ENCODE peak calls at places on chromosomes 1 and 21, in eight cellular contexts. W is PC-3, G is neuronal stem cell, Q is heart right ventricle, F is H9, P is Peyer's patch, X is ovary, Y is OCI-LY7. S is an unnamed sample.

GRCh38 chr1:197976368-197976767 is 59.2 kb downstream of the LHX9 start:
- DNase-seq in W (peak; percentile 63), G (no peak), Q (no peak), F (no peak), P (no peak), X (no peak), Y (no peak), S (no peak)

GRCh38 chr21:16532841-16533240 is 803.1 kb downstream of the USP25 start:
- DNase-seq in W (no peak), G (no peak), Q (no peak), F (no peak), P (no peak), X (no peak), Y (no peak), S (no peak)

GRCh38 chr1:179145521-179145920 is 63.7 kb downstream of the TOR3A start:
- DNase-seq in W (no peak), G (no peak), Q (no peak), F (no peak), P (no peak), X (no peak), Y (no peak), S (no peak)

GRCh38 chr1:155075535-155075934 is 3.1 kb upstream of the EFNA3 start:
- DNase-seq in W (no peak), G (no peak), Q (no peak), F (no peak), P (no peak), X (no peak), Y (no peak), S (peak; percentile 63)

GRCh38 chr1:202237052-202237451 is 43.5 kb downstream of the LGR6 start:
- DNase-seq in W (peak; percentile 39), G (peak; percentile 41), Q (peak; percentile 26), F (peak; percentile 93), P (no peak), X (no peak), Y (peak; percentile 36), S (peak; percentile 70)

GRCh38 chr1:16989676-16990391 is 9.4 kb upstream of the MFAP2 start:
- DNase-seq in W (no peak), G (no peak), Q (no peak), F (no peak), P (no peak), X (no peak), Y (no peak), S (no peak)

GRCh38 chr1:53508991-53509663 is 49.9 kb downstream of the DMRTB1 start:
- DNase-seq in W (no peak), G (no peak), Q (peak; percentile 8), F (no peak), P (no peak), X (no peak), Y (no peak), S (no peak)

GRCh38 chr1:228283476-228284147 is 75.8 kb downstream of the OBSCN start:
- DNase-seq in W (no peak), G (no peak), Q (peak; percentile 7), F (no peak), P (no peak), X (peak; percentile 11), Y (no peak), S (peak; percentile 28)

GRCh38 chr1:114015075-114015474 is 35.8 kb downstream of the OLFML3 start:
- DNase-seq in W (peak; percentile 82), G (no peak), Q (no peak), F (no peak), P (no peak), X (no peak), Y (no peak), S (no peak)

GRCh38 chr1:165762725-165763124 is 5.9 kb downstream of the TMCO1 start:
- DNase-seq in W (no peak), G (no peak), Q (no peak), F (no peak), P (no peak), X (no peak), Y (no peak), S (no peak)

GRCh38 chr1:165764277-165764676 is 4.4 kb downstream of the TMCO1 start:
- DNase-seq in W (no peak), G (no peak), Q (no peak), F (no peak), P (no peak), X (no peak), Y (no peak), S (no peak)

GRCh38 chr1:165768513-165769394 is at the start of gene TMCO1:
- DNase-seq in W (peak; percentile 99), G (peak; percentile 94), Q (peak; percentile 88), F (peak; percentile 97), P (peak; percentile 97), X (peak; percentile 94), Y (peak; percentile 99), S (peak; percentile 97)

DNA sequence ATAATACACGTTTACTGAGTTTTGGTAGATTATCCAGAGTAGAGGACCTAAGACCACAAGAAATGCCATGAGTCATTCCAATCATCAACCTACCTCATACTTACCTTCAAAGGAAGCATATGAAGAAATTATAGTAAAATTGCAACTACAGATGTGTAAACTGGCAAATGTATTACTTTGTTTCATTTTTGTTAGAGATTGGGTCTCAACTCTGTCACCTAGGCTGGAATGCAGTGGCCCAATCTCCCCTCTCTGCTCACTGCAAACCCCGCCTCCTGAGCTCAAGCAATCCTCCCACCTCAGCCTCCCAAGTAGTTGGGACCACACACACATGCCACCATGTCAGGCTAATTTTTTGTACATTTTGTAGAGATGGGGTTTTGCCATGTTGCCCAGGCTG is 5.2 kb downstream of the TMCO1 start:
- DNase-seq in W (no peak), G (no peak), Q (no peak), F (no peak), P (no peak), X (no peak), Y (no peak), S (no peak)
- H3K4me1 ChIP-seq in W (peaks cover 9% of the 10 kb centered on the region), G (peaks cover 3% of the 10 kb centered on the region), Q (peaks cover 22% of the 10 kb centered on the region), F (no peaks in the 10 kb centered on the region), P (peaks cover 30% of the 10 kb centered on the region), X (no peaks in the 10 kb centered on the region), Y (peaks cover 8% of the 10 kb centered on the region), S (no peaks in the 10 kb centered on the region)

GRCh38 chr1:82813351-82813750 is 1012.6 kb downstream of the ADGRL2 start:
- DNase-seq in W (no peak), G (no peak), Q (no peak), F (no peak), P (no peak), X (no peak), Y (no peak), S (no peak)
- H3K4me1 ChIP-seq in W (no peaks in the 10 kb centered on the region), G (no peaks in the 10 kb centered on the region), Q (no peaks in the 10 kb centered on the region), F (no peaks in the 10 kb centered on the region), P (no peaks in the 10 kb centered on the region), X (peaks cover 2% of the 10 kb centered on the region), Y (no peaks in the 10 kb centered on the region), S (no peaks in the 10 kb centered on the region)

DNA sequence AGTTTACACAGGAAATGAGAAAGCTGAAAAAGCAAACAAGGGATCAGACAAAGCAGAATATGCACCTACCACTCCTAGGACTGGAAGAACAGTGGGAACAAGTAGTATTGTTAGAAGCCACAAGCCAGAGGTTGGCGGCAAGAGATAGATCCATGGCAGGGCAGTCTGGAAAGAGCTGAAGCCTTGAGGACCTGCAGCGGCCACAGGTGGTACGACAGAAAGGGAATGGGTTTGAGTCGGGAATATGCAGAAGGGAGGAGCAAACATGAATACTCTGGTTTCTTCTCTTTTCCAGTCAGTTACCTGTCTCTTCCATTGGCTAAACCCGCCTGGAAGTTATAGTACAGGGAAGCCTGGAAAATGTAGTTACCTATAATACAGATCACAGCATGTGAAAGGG is 3.9 kb upstream of the PCNX2 start:
- DNase-seq in W (peak; percentile 24), G (no peak), Q (no peak), F (no peak), P (no peak), X (no peak), Y (no peak), S (no peak)
- H3K4me1 ChIP-seq in W (peaks cover 17% of the 10 kb centered on the region), G (no peaks in the 10 kb centered on the region), Q (peaks cover 9% of the 10 kb centered on the region), F (peaks cover 3% of the 10 kb centered on the region), P (no peaks in the 10 kb centered on the region), X (no peaks in the 10 kb centered on the region), Y (peaks cover 12% of the 10 kb centered on the region), S (no peaks in the 10 kb centered on the region)

DNA sequence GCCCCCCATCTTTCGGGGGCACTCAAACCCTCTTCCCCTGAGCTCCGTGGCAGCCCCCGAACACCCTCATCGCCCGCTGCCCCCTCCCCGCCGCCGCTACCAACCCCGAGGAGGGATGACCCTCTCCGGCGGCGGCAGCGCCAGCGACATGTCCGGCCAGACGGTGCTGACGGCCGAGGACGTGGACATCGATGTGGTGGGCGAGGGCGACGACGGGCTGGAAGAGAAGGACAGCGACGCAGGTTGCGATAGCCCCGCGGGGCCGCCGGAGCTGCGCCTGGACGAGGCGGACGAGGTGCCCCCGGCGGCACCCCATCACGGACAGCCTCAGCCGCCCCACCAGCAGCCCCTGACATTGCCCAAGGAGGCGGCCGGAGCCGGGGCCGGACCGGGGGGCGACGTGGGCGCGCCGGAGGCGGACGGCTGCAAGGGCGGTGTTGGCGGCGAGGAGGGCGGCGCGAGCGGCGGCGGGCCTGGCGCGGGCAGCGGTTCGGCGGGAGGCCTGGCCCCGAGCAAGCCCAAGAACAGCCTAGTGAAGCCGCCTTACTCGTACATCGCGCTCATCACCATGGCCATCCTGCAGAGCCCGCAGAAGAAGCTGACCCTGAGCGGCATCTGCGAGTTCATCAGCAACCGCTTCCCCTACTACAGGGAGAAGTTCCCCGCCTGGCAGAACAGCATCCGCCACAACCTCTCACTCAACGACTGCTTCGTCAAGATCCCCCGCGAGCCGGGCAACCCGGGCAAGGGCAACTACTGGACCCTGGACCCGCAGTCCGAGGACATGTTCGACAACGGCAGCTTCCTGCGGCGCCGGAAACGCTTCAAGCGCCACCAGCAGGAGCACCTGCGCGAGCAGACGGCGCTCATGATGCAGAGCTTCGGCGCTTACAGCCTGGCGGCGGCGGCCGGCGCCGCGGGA is 838 bp downstream of the FOXD3 start:
- DNase-seq in W (no peak), G (peak; percentile 42), Q (no peak), F (peak; percentile 74), P (no peak), X (no peak), Y (no peak), S (no peak)
- H3K4me1 ChIP-seq in W (peaks cover 2% of the 10 kb centered on the region), G (no peaks in the 10 kb centered on the region), Q (peaks cover 78% of the 10 kb centered on the region), F (peaks cover 6% of the 10 kb centered on the region), P (peaks cover 46% of the 10 kb centered on the region), X (peaks cover 7% of the 10 kb centered on the region), Y (peaks cover 9% of the 10 kb centered on the region), S (no peaks in the 10 kb centered on the region)

S was measured in aorta.